ENCODE peak calls at places on chromosomes 1 and 21, in seven cellular contexts. Y, A, K, X, I, B and M are unnamed samples.

GRCh38 chr1:30295674-30296073 is 427.7 kb downstream of the MATN1 start:
- DNase-seq in X (no peak), B (no peak), I (no peak), K (no peak), A (no peak), Y (no peak), M (no peak)

GRCh38 chr1:94650301-94650700 is 108.7 kb upstream of the F3 start:
- DNase-seq in Y (no peak), I (no peak), A (no peak), X (no peak), B (no peak), K (no peak), M (no peak)

GRCh38 chr1:182723195-182723594 is 38.8 kb upstream of the RGS8 start:
- DNase-seq in Y (no peak), K (no peak), I (no peak), X (no peak), B (no peak), A (no peak), M (no peak)

GRCh38 chr21:42624095-42624830 is 29.2 kb upstream of the PDE9A start:
- DNase-seq in X (no peak), B (peak), Y (no peak), K (no peak), I (no peak), A (no peak), M (no peak)

GRCh38 chr1:59596432-59596831 is 218.3 kb upstream of the HOOK1 start:
- DNase-seq in X (no peak), Y (no peak), B (no peak), K (no peak), A (no peak), I (peak), M (no peak)

GRCh38 chr1:87154351-87154750 is 174.3 kb upstream of the LMO4 start:
- DNase-seq in Y (no peak), X (no peak), K (no peak), A (no peak), I (no peak), B (peak), M (peak)

GRCh38 chr1:95742591-95743089 is 508.6 kb downstream of the RWDD3 start:
- DNase-seq in Y (no peak), I (peak), A (peak), K (no peak), B (no peak), X (no peak), M (no peak)

GRCh38 chr1:230025686-230026085 is 41.4 kb upstream of the GALNT2 start:
- DNase-seq in B (no peak), K (no peak), I (no peak), Y (no peak), X (no peak), A (no peak), M (no peak)

GRCh38 chr1:243471754-243472725 is 216.2 kb downstream of the SDCCAG8 start:
- DNase-seq in Y (no peak), K (no peak), I (peak), B (no peak), X (no peak), A (no peak), M (no peak)

GRCh38 chr21:36841866-36842265 is 124.6 kb downstream of the HLCS start:
- DNase-seq in I (no peak), A (no peak), X (no peak), K (no peak), Y (no peak), B (no peak), M (no peak)

GRCh38 chr1:119286587-119287181 is 81.9 kb upstream of the HAO2 start:
- DNase-seq in A (peak), X (no peak), I (peak), B (no peak), Y (no peak), K (no peak), M (no peak)

GRCh38 chr1:30700528-30701265 is 22.7 kb downstream of the MATN1 start:
- DNase-seq in B (no peak), K (no peak), I (peak), Y (no peak), X (no peak), A (no peak), M (no peak)

GRCh38 chr1:10691740-10692125 is 104.7 kb downstream of the CASZ1 start:
- DNase-seq in K (no peak), Y (no peak), B (no peak), X (no peak), I (no peak), A (no peak), M (no peak)

GRCh38 chr1:72230746-72231145 is 51.6 kb downstream of the NEGR1 start:
- DNase-seq in X (no peak), K (no peak), A (no peak), I (peak), B (no peak), Y (no peak), M (no peak)

GRCh38 chr1:18899363-18900049 is 2.8 kb downstream of the ALDH4A1 start:
- DNase-seq in I (no peak), X (no peak), Y (no peak), A (no peak), B (no peak), K (no peak), M (no peak)

GRCh38 chr1:1664941-1665814 is 6.4 kb upstream of the CDK11B start:
- DNase-seq in X (no peak), K (no peak), Y (no peak), B (no peak), I (no peak), A (no peak), M (no peak)

GRCh38 chr21:37367301-37367757 is 756 bp downstream of the DYRK1A start:
- DNase-seq in A (no peak), B (no peak), K (no peak), Y (no peak), I (no peak), X (no peak), M (no peak)

GRCh38 chr1:181117648-181118449 is 29.3 kb downstream of the IER5 start:
- DNase-seq in A (peak), K (no peak), Y (no peak), B (peak), I (peak), X (no peak), M (no peak)

GRCh38 chr1:47412437-47412836 is 3.6 kb upstream of the FOXE3 start:
- DNase-seq in K (no peak), I (no peak), A (no peak), Y (no peak), B (no peak), X (no peak), M (no peak)